ENCODE peak calls at places on chromosomes 16 and 17, in four cellular contexts. C is K562, X is H1, U is HepG2. I is an unnamed sample.

GRCh38 chr16:66107661-66108060 is 258.8 kb upstream of the CDH5 start:
- DNase-seq in C (no peak), X (no peak), U (no peak), I (no peak)

GRCh38 chr17:28925912-28926365 is 23.1 kb upstream of the DHRS13 start:
- DNase-seq in C (no peak), X (no peak), U (no peak), I (no peak)

GRCh38 chr17:50079334-50080095 is 15.6 kb upstream of the PDK2 start:
- DNase-seq in C (peak), X (no peak), U (peak), I (peak)

GRCh38 chr16:70576431-70577255 is 53.0 kb downstream of the SF3B3 start:
- DNase-seq in C (no peak), X (no peak), U (peak), I (no peak)

GRCh38 chr17:32960815-32961214 is 30.8 kb upstream of the SPACA3 start:
- DNase-seq in C (no peak), X (no peak), U (no peak), I (no peak)

GRCh38 chr16:75198135-75198600 is 8.8 kb downstream of the CTRB2 start:
- DNase-seq in C (no peak), X (no peak), U (no peak), I (no peak)

GRCh38 chr16:89155851-89156739 is 15.5 kb upstream of the CDH15 start:
- DNase-seq in C (no peak), X (no peak), U (no peak), I (no peak)

GRCh38 chr16:89138513-89138795 is 33.1 kb upstream of the CDH15 start:
- DNase-seq in C (no peak), X (no peak), U (no peak), I (no peak)

GRCh38 chr17:59844884-59845594 is 47.7 kb downstream of the TUBD1 start:
- DNase-seq in C (no peak), X (no peak), U (no peak), I (no peak)

GRCh38 chr17:2995362-2995761 is 68.0 kb downstream of the OR1D5 start:
- DNase-seq in C (no peak), X (no peak), U (no peak), I (no peak)

GRCh38 chr17:3712811-3713463 is 10.8 kb upstream of the HASPIN start:
- DNase-seq in C (no peak), X (no peak), U (no peak), I (no peak)

GRCh38 chr16:48137822-48138221 is 18.0 kb downstream of the ABCC12 start:
- DNase-seq in C (no peak), X (no peak), U (no peak), I (no peak)

GRCh38 chr16:14495213-14496046 is 134.6 kb downstream of the PARN start:
- DNase-seq in C (no peak), X (no peak), U (no peak), I (no peak)

GRCh38 chr16:11004351-11004750 is 60.0 kb downstream of the CLEC16A start:
- DNase-seq in C (no peak), X (no peak), U (no peak), I (no peak)

GRCh38 chr17:65243838-65244237 is 106.7 kb downstream of the RGS9 start:
- DNase-seq in C (no peak), X (no peak), U (no peak), I (peak)

GRCh38 chr16:49620158-49620867 is 235.6 kb downstream of the ZNF423 start:
- DNase-seq in C (peak), X (no peak), U (peak), I (peak)

GRCh38 chr17:18960241-18960665 is 8.3 kb downstream of the SLC5A10 start:
- DNase-seq in C (no peak), X (no peak), U (no peak), I (no peak)

GRCh38 chr17:18963126-18964017 is 11.4 kb downstream of the SLC5A10 start:
- DNase-seq in C (no peak), X (no peak), U (no peak), I (no peak)

GRCh38 chr17:18960803-18961511 is 9.0 kb downstream of the SLC5A10 start:
- DNase-seq in C (peak), X (peak), U (peak), I (no peak)

GRCh38 chr17:18962494-18962815 is 10.5 kb downstream of the SLC5A10 start:
- DNase-seq in C (no peak), X (no peak), U (no peak), I (no peak)

GRCh38 chr17:18961634-18962493 is 9.9 kb downstream of the SLC5A10 start:
- DNase-seq in C (no peak), X (no peak), U (no peak), I (no peak)
- TF ChIP-seq FOSL1 in C (no peak), X (no peak), U (no peak), I (no peak)

GRCh38 chr17:9824094-9824493 is 1.6 kb upstream of the GLP2R start:
- DNase-seq in C (peak), X (no peak), U (no peak), I (no peak)

GRCh38 chr17:9825751-9826150 is at the start of gene GLP2R:
- DNase-seq in C (no peak), X (no peak), U (no peak), I (no peak)

GRCh38 chr17:9824797-9825338 is 856 bp upstream of the GLP2R start:
- DNase-seq in C (no peak), X (no peak), U (no peak), I (no peak)

GRCh38 chr17:9818760-9819159 is 3.1 kb downstream of the GSG1L2 start:
- DNase-seq in C (no peak), X (no peak), U (no peak), I (no peak)

DNA sequence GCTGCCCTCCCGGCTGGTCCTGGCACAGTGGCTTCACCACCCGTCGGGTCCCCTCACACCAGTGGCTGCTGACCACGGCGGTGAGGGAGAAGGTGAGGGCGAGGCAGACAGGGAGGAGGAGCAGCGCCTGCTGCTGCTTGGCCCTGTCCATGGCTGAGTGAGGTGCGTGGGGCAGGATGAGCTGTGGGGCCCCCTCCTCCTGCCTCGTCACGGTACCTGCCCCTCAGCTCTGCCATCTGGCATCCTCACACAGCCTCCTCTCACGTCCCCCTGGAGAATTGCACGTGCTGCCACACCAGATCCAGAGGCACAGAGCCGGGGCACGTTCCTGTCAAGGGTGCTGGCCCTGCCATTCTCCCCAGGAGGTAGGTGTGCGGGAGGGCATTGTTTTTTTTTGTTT is at the start of gene GSG1L2:
- DNase-seq in C (no peak), X (no peak), U (no peak), I (no peak)
- TF ChIP-seq FOSL1 in C (no peak), X (no peak), U (no peak), I (no peak)

DNA sequence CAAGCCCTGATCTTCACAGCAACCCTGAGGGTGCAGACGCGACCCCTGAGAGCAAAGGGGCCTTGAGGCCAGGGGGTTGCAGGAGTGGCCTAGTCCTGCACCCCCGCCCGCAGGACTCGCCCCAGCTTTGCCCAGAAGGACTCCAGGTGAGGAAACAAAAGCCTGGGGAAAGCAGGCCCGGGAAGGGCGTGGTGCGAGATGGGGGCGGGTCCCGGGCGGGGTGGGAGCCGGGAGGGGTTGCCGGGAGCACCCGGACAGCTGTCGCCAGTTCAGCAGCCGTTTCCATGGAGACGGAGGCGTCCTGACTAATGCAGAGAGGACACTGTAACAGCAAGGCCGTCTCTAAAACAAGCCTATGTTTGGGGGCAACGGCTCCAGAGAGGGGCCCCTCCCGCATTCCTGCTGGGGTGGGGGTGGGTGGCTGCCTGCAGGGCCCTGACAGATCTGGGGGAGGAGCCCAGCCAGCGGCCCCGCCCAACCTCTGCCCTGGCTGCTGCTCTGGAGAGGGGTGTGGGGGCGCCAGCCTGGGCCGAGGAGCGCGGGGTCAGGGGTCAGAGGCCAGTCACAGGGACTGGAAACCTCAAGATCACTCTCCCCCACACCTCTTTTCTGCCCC is 3.0 kb upstream of the TPPP3 start:
- DNase-seq in C (peak), X (no peak), U (peak), I (peak)
- TF ChIP-seq FOSL1 in C (peak), X (no peak), U (no peak), I (no peak)

GRCh38 chr17:78236362-78237127 is 5.1 kb downstream of the TMEM235 start:
- DNase-seq in C (no peak), X (no peak), U (no peak), I (no peak)
- TF ChIP-seq FOSL1 in C (no peak), X (no peak), U (no peak), I (no peak)

GRCh38 chr17:9928601-9929341 is 23.7 kb upstream of the RCVRN start:
- DNase-seq in C (peak), X (peak), U (peak), I (peak)
- TF ChIP-seq FOSL1 in C (no peak), X (no peak), U (no peak), I (no peak)